ENCODE peak calls at places on chromosome 3, in ten cellular contexts. A is CD4-positive, CD25-positive, alpha-beta regulatory T cell; T is lower lobe of right lung; V is stomach; B is tibial artery; S is CD8-positive, alpha-beta T cell; Y is body of pancreas; M is MM.1S; X is naive thymus-derived CD4-positive, alpha-beta T cell; Z is PC-9. E is an unnamed sample. For H3K4me1, the result is how much of the 10 kb centered on the place peaks cover.

GRCh38 chr3:71693641-71694040 is 31.6 kb downstream of the EIF4E3 start:
- DNase-seq in A (no peak), T (peak), V (no peak), B (no peak), S (no peak), Y (peak), M (no peak), X (no peak), Z (no peak), E (no peak)

GRCh38 chr3:14886101-14886500 is 61.3 kb upstream of the NR2C2 start:
- DNase-seq in A (no peak), T (no peak), V (no peak), B (no peak), S (no peak), Y (no peak), M (no peak), X (no peak), Z (no peak), E (no peak)

GRCh38 chr3:171189394-171189793 is 162.9 kb upstream of the SLC2A2 start:
- DNase-seq in A (peak), T (no peak), V (no peak), B (no peak), S (no peak), Y (no peak), M (no peak), X (no peak), Z (no peak), E (no peak)

GRCh38 chr3:184248454-184249411 is at the start of gene ALG3:
- DNase-seq in A (peak), T (peak), V (peak), B (peak), S (peak), Y (peak), M (peak), X (peak), Z (peak), E (peak)

GRCh38 chr3:15443826-15444524 is 16.6 kb downstream of the EAF1 start:
- DNase-seq in A (no peak), T (no peak), V (no peak), B (no peak), S (no peak), Y (no peak), M (no peak), X (no peak), Z (no peak), E (no peak)

GRCh38 chr3:72287941-72288340 is 503.0 kb upstream of the PROK2 start:
- DNase-seq in A (no peak), T (no peak), V (no peak), B (no peak), S (no peak), Y (no peak), M (no peak), X (no peak), Z (no peak), E (no peak)

GRCh38 chr3:190301591-190301990 is 20.7 kb downstream of the CLDN1 start:
- DNase-seq in A (peak), T (no peak), V (no peak), B (no peak), S (no peak), Y (no peak), M (no peak), X (peak), Z (no peak), E (no peak)

GRCh38 chr3:98325055-98325454 is 28.6 kb upstream of the OR5K4 start:
- DNase-seq in A (no peak), T (peak), V (peak), B (no peak), S (no peak), Y (peak), M (no peak), X (no peak), Z (no peak), E (no peak)

GRCh38 chr3:152398495-152398894 is 129.8 kb downstream of the MBNL1 start:
- DNase-seq in A (no peak), T (no peak), V (no peak), B (no peak), S (no peak), Y (no peak), M (no peak), X (no peak), Z (no peak), E (no peak)

GRCh38 chr3:162643245-162643644 is 1146.6 kb downstream of the OTOL1 start:
- DNase-seq in A (no peak), T (no peak), V (no peak), B (no peak), S (no peak), Y (no peak), M (no peak), X (no peak), Z (no peak), E (no peak)

GRCh38 chr3:141828487-141829284 is 47.8 kb upstream of the ATP1B3 start:
- DNase-seq in A (no peak), T (peak), V (peak), B (peak), S (no peak), Y (peak), M (no peak), X (no peak), Z (peak), E (peak)

GRCh38 chr3:149023951-149024350 is 32.6 kb downstream of the GYG1 start:
- DNase-seq in A (no peak), T (no peak), V (no peak), B (no peak), S (no peak), Y (no peak), M (no peak), X (no peak), Z (no peak), E (no peak)

GRCh38 chr3:97793415-97794019 is 28.3 kb upstream of the CRYBG3 start:
- DNase-seq in A (peak), T (no peak), V (no peak), B (no peak), S (no peak), Y (no peak), M (peak), X (peak), Z (peak), E (no peak)

GRCh38 chr3:178302966-178303930 is 233.0 kb upstream of the KCNMB2 start:
- DNase-seq in A (no peak), T (no peak), V (no peak), B (no peak), S (no peak), Y (no peak), M (no peak), X (no peak), Z (no peak), E (no peak)

GRCh38 chr3:139111392-139112229 is 66.9 kb upstream of the PRR23C start:
- DNase-seq in A (peak), T (peak), V (peak), B (no peak), S (peak), Y (peak), M (peak), X (peak), Z (no peak), E (peak)

GRCh38 chr3:30321065-30321464 is 285.3 kb upstream of the TGFBR2 start:
- DNase-seq in A (no peak), T (no peak), V (no peak), B (no peak), S (no peak), Y (no peak), M (no peak), X (no peak), Z (no peak), E (no peak)

GRCh38 chr3:175818811-175819464 is 959.8 kb downstream of the NAALADL2 start:
- DNase-seq in A (no peak), T (no peak), V (no peak), B (no peak), S (no peak), Y (no peak), M (no peak), X (no peak), Z (no peak), E (no peak)

GRCh38 chr3:60841355-60841754 is 409.9 kb downstream of the FHIT start:
- DNase-seq in A (no peak), T (no peak), V (no peak), B (no peak), S (no peak), Y (no peak), M (no peak), X (no peak), Z (peak), E (no peak)

GRCh38 chr3:117439812-117440211 is 730.2 kb downstream of the TUSC7 start:
- DNase-seq in A (no peak), T (no peak), V (no peak), B (no peak), S (no peak), Y (peak), M (no peak), X (no peak), Z (no peak), E (no peak)

GRCh38 chr3:175601521-175601920 is 742.4 kb downstream of the NAALADL2 start:
- DNase-seq in A (no peak), T (no peak), V (no peak), B (no peak), S (no peak), Y (no peak), M (no peak), X (no peak), Z (no peak), E (no peak)

GRCh38 chr3:131688370-131688769 is 185.6 kb upstream of the MRPL3 start:
- DNase-seq in A (no peak), T (no peak), V (no peak), B (no peak), S (no peak), Y (no peak), M (no peak), X (no peak), Z (no peak), E (no peak)

GRCh38 chr3:23489338-23490158 is 286.4 kb downstream of the UBE2E2 start:
- DNase-seq in A (no peak), T (no peak), V (no peak), B (no peak), S (no peak), Y (no peak), M (no peak), X (no peak), Z (no peak), E (no peak)

GRCh38 chr3:38397320-38397719 is 50.7 kb downstream of the XYLB start:
- DNase-seq in A (no peak), T (no peak), V (no peak), B (no peak), S (no peak), Y (no peak), M (no peak), X (no peak), Z (no peak), E (no peak)

GRCh38 chr3:194851254-194851653 is 165.6 kb downstream of the FAM43A start:
- DNase-seq in A (no peak), T (no peak), V (no peak), B (no peak), S (no peak), Y (no peak), M (no peak), X (no peak), Z (no peak), E (no peak)

GRCh38 chr3:189622629-189623028 is 8.6 kb upstream of the TP63 start:
- DNase-seq in A (no peak), T (no peak), V (no peak), B (no peak), S (no peak), Y (no peak), M (no peak), X (no peak), Z (no peak), E (no peak)

GRCh38 chr3:169886671-169887070 is 16.9 kb upstream of the LRRC31 start:
- DNase-seq in A (no peak), T (peak), V (peak), B (peak), S (no peak), Y (peak), M (no peak), X (no peak), Z (no peak), E (peak)

GRCh38 chr3:126353694-126354321 is 3.4 kb downstream of the KLF15 start:
- DNase-seq in A (no peak), T (peak), V (no peak), B (peak), S (no peak), Y (peak), M (peak), X (no peak), Z (no peak), E (no peak)

GRCh38 chr3:126356373-126357298 is 572 bp downstream of the KLF15 start:
- DNase-seq in A (peak), T (peak), V (no peak), B (peak), S (no peak), Y (peak), M (no peak), X (peak), Z (no peak), E (no peak)

GRCh38 chr3:126355251-126355650 is 2.0 kb downstream of the KLF15 start:
- DNase-seq in A (no peak), T (peak), V (no peak), B (peak), S (no peak), Y (no peak), M (peak), X (no peak), Z (no peak), E (no peak)

GRCh38 chr3:126355777-126356372 is 1.3 kb downstream of the KLF15 start:
- DNase-seq in A (no peak), T (peak), V (peak), B (peak), S (no peak), Y (peak), M (peak), X (no peak), Z (no peak), E (peak)

DNA sequence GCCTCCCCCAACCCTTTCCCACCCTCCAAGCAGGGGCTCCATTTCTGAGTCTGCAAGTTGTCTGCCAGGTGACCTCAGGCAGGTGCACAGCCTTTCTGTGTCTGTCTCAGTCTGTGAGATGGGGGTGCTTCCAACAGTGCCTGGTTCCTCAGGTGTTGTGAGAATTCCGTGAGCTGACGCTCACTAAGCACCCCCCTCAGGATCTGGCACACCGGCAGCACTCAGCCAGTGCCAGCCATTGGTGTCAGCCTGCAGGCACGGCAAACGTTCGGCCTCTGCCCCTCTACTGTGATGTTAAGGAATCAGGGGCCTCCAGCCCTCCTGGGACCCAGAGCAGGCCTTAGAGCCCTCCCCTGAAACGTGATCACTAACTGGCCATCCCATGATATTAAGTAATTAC is 2.4 kb downstream of the KLF15 start:
- DNase-seq in A (no peak), T (peak), V (no peak), B (peak), S (no peak), Y (peak), M (peak), X (no peak), Z (no peak), E (no peak)
- H3K4me1 ChIP-seq in A (under half), T (half or more), V (half or more), B (under half), S (under half), Y (half or more), M (under half), X (under half), Z (under half), E (under half)

GRCh38 chr3:188272481-188273372 is 118.8 kb downstream of the LPP start:
- DNase-seq in A (no peak), T (no peak), V (no peak), B (no peak), S (no peak), Y (no peak), M (no peak), X (no peak), Z (peak), E (no peak)
- H3K27ac ChIP-seq in A (no peak), T (no peak), V (peak), B (peak), S (no peak), Y (no peak), M (no peak), X (no peak), Z (no peak), E (peak)

GRCh38 chr3:65439641-65440040 is 599.1 kb downstream of the MAGI1 start:
- DNase-seq in A (no peak), T (peak), V (peak), B (no peak), S (no peak), Y (peak), M (peak), X (no peak), Z (peak), E (peak)
- H3K4me3 ChIP-seq in A (no peak), T (no peak), V (no peak), B (no peak), S (no peak), Y (no peak), M (no peak), X (no peak), Z (no peak), E (no peak)

DNA sequence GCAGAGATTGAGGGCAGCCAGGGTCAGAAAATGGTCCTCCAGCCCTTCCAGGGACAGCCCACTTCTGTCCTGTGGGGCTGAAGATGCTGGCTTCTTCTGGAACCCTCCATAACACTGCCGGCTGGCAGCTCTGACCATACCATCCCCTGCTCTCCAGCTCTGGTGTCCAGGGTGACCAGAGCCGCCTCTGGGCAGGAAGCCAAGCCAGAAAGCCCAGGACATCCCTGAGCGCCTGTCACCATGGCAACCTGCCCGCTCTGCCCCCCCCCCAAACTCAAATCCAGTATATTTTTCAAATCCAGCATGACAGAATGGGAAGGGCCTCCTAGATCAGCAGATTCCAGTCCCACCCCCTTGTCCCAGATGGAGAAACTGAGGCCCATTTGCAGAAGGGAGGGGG is 420 bp upstream of the TMIE start:
- DNase-seq in A (no peak), T (no peak), V (no peak), B (no peak), S (no peak), Y (peak), M (no peak), X (no peak), Z (no peak), E (no peak)
- H3K4me1 ChIP-seq in A (under half), T (under half), V (half or more), B (under half), S (under half), Y (under half), M (under half), X (under half), Z (under half), E (under half)

GRCh38 chr3:13150624-13151023 is 77.4 kb upstream of the IQSEC1 start:
- DNase-seq in A (no peak), T (no peak), V (no peak), B (peak), S (no peak), Y (no peak), M (no peak), X (no peak), Z (no peak), E (no peak)

GRCh38 chr3:13147344-13147743 is 74.1 kb upstream of the IQSEC1 start:
- DNase-seq in A (no peak), T (no peak), V (no peak), B (no peak), S (no peak), Y (no peak), M (no peak), X (no peak), Z (no peak), E (no peak)

GRCh38 chr3:13148126-13148525 is 74.9 kb upstream of the IQSEC1 start:
- DNase-seq in A (no peak), T (no peak), V (no peak), B (no peak), S (no peak), Y (no peak), M (no peak), X (no peak), Z (no peak), E (peak)

GRCh38 chr3:13149331-13150203 is 76.3 kb upstream of the IQSEC1 start:
- DNase-seq in A (peak), T (no peak), V (no peak), B (peak), S (no peak), Y (no peak), M (no peak), X (no peak), Z (no peak), E (peak)

GRCh38 chr3:13148561-13149330 is 75.5 kb upstream of the IQSEC1 start:
- DNase-seq in A (no peak), T (no peak), V (no peak), B (peak), S (no peak), Y (no peak), M (no peak), X (no peak), Z (no peak), E (no peak)
- H3K27ac ChIP-seq in A (no peak), T (no peak), V (no peak), B (no peak), S (no peak), Y (no peak), M (no peak), X (no peak), Z (no peak), E (no peak)

DNA sequence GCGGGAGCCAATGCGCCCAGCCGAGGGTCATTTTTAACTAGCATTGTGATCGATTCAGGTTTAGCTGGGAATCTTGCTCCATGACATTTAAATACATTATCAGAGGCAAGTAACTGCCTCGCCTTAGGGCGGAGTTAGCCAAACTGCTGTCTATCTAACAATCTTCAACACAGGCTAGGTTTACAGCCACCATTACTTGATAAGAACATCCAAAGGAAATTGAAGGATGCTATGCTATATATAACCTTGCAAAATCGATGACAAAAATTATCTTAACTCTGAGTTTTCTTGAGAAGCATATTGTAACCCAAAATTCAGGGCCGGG is 1.4 kb downstream of the TFRC start:
- DNase-seq in A (peak), T (no peak), V (no peak), B (no peak), S (no peak), Y (no peak), M (no peak), X (no peak), Z (no peak), E (no peak)
- H3K4me3 ChIP-seq in A (peak), T (peak), V (peak), B (peak), S (peak), Y (no peak), M (peak), X (peak), Z (peak), E (peak)